ENCODE peak calls at places on chromosomes 7 and 10, in ten cellular contexts. A is caudate nucleus, D is prostate gland, Q is ovary, V is HepG2, U is suprapubic skin, Y is upper lobe of right lung, I is MM.1S, S is lung, R is spleen. Z is an unnamed sample.

GRCh38 chr7:24668922-24669635 is 88.2 kb downstream of the GSDME start:
- DNase-seq in A (no peak), D (no peak), Q (no peak), V (no peak), U (no peak), Y (no peak), I (no peak), S (no peak), R (no peak), Z (no peak)

GRCh38 chr7:137642467-137642866 is 204.3 kb downstream of the DGKI start:
- DNase-seq in A (no peak), D (no peak), Q (no peak), V (no peak), U (no peak), Y (no peak), I (no peak), S (no peak), R (no peak), Z (no peak)

GRCh38 chr7:155868955-155869783 is 56.9 kb upstream of the SHH start:
- DNase-seq in A (no peak), D (no peak), Q (no peak), V (no peak), U (peak), Y (no peak), I (no peak), S (no peak), R (peak), Z (no peak)

GRCh38 chr10:126158537-126158936 is 229.7 kb downstream of the ADAM12 start:
- DNase-seq in A (no peak), D (no peak), Q (no peak), V (no peak), U (no peak), Y (no peak), I (no peak), S (no peak), R (no peak), Z (no peak)

GRCh38 chr7:31875424-31875823 is 188.4 kb downstream of the PPP1R17 start:
- DNase-seq in A (no peak), D (no peak), Q (no peak), V (no peak), U (no peak), Y (no peak), I (no peak), S (no peak), R (no peak), Z (no peak)

GRCh38 chr7:99562832-99563231 is 4.4 kb downstream of the ZNF655 start:
- DNase-seq in A (no peak), D (no peak), Q (no peak), V (peak), U (no peak), Y (no peak), I (no peak), S (peak), R (no peak), Z (no peak)

GRCh38 chr7:50307368-50308012 is 3.0 kb downstream of the IKZF1 start:
- DNase-seq in A (no peak), D (no peak), Q (no peak), V (no peak), U (no peak), Y (no peak), I (peak), S (no peak), R (peak), Z (no peak)

GRCh38 chr7:25686493-25686892 is 458.2 kb upstream of the NPVF start:
- DNase-seq in A (no peak), D (no peak), Q (no peak), V (no peak), U (no peak), Y (no peak), I (no peak), S (no peak), R (no peak), Z (no peak)

DNA sequence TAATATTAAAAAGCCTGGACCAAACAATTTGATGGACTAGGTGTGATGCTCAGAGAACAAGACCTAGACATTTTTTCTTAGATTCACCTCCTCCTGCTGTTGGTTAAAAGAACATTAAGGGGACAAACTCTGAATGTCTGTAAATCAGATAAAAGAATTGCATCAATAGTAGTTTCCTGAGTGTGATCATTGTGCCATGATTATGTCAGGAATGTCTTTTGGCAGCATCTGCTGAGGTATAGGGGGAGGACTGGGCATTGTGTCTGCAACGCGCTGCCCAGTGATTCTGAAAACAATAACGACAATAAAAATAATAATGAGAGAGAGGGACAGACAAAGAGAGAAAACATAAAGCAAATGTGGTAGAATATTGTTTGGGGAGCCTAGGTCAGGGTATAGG is 6.9 kb downstream of the C7orf57 start:
- DNase-seq in A (no peak), D (no peak), Q (no peak), V (no peak), U (no peak), Y (no peak), I (no peak), S (no peak), R (no peak), Z (no peak)
- H3K27ac ChIP-seq in A (no peak), D (no peak), Q (no peak), V (no peak), U (no peak), Y (no peak), I (no peak), S (no peak), R (no peak), Z (no peak)

GRCh38 chr10:32205666-32206065 is 141.3 kb downstream of the EPC1 start:
- DNase-seq in A (no peak), D (no peak), Q (no peak), V (no peak), U (no peak), Y (no peak), I (no peak), S (no peak), R (no peak), Z (no peak)
- H3K27ac ChIP-seq in A (no peak), D (no peak), Q (no peak), V (no peak), U (no peak), Y (no peak), I (no peak), S (no peak), R (no peak), Z (no peak)

GRCh38 chr7:157683251-157684156 is 346.7 kb downstream of the DNAJB6 start:
- DNase-seq in A (no peak), D (no peak), Q (no peak), V (no peak), U (no peak), Y (peak), I (no peak), S (no peak), R (peak), Z (no peak)
- H3K27ac ChIP-seq in A (no peak), D (no peak), Q (no peak), V (no peak), U (no peak), Y (no peak), I (no peak), S (no peak), R (no peak), Z (no peak)

DNA sequence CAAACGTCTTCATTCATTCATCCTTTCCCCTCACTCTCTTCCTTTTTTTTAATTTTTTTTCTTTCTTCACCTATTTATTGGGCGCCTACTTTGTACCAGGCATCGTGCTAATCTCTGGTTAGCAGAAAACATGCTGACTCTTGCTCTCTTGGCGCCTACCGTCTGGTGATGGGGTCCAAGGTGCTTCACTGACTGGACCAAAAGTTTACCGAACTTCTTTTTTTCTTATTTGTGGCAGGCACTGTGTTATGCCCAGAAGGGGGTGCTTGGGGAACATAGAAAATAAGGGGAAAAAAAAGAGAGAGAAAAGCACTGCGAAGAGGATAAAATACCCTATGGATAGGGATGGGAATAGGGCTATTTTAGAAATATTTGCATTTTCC is 505 bp upstream of the FAM204A start:
- DNase-seq in A (no peak), D (no peak), Q (no peak), V (peak), U (no peak), Y (no peak), I (no peak), S (no peak), R (no peak), Z (no peak)
- H3K27ac ChIP-seq in A (no peak), D (peak), Q (no peak), V (no peak), U (no peak), Y (peak), I (no peak), S (peak), R (peak), Z (peak)

GRCh38 chr7:73829921-73830617 is 727 bp upstream of the CLDN4 start:
- DNase-seq in A (no peak), D (peak), Q (no peak), V (peak), U (no peak), Y (no peak), I (no peak), S (no peak), R (no peak), Z (no peak)

GRCh38 chr7:73828107-73828803 is 2.5 kb upstream of the CLDN4 start:
- DNase-seq in A (peak), D (peak), Q (no peak), V (peak), U (no peak), Y (no peak), I (no peak), S (no peak), R (no peak), Z (no peak)

GRCh38 chr7:73827568-73828106 is 3.2 kb upstream of the CLDN4 start:
- DNase-seq in A (peak), D (peak), Q (no peak), V (no peak), U (no peak), Y (peak), I (no peak), S (peak), R (no peak), Z (no peak)

GRCh38 chr7:73829505-73829904 is 1.3 kb upstream of the CLDN4 start:
- DNase-seq in A (no peak), D (no peak), Q (no peak), V (no peak), U (no peak), Y (no peak), I (no peak), S (no peak), R (no peak), Z (no peak)

GRCh38 chr7:73828972-73829371 is 1.8 kb upstream of the CLDN4 start:
- DNase-seq in A (no peak), D (no peak), Q (no peak), V (no peak), U (no peak), Y (no peak), I (no peak), S (no peak), R (no peak), Z (no peak)
- H3K27ac ChIP-seq in A (no peak), D (peak), Q (no peak), V (no peak), U (no peak), Y (peak), I (no peak), S (peak), R (no peak), Z (no peak)

GRCh38 chr7:12929416-12930140 is 242.1 kb downstream of the ARL4A start:
- DNase-seq in A (no peak), D (no peak), Q (no peak), V (no peak), U (no peak), Y (no peak), I (no peak), S (no peak), R (no peak), Z (no peak)

GRCh38 chr7:12921751-12922345 is 234.4 kb downstream of the ARL4A start:
- DNase-seq in A (no peak), D (no peak), Q (no peak), V (no peak), U (no peak), Y (no peak), I (no peak), S (no peak), R (no peak), Z (no peak)

GRCh38 chr7:12927635-12928434 is 240.4 kb downstream of the ARL4A start:
- DNase-seq in A (no peak), D (no peak), Q (no peak), V (no peak), U (no peak), Y (no peak), I (no peak), S (no peak), R (no peak), Z (no peak)

GRCh38 chr7:12926236-12926635 is 238.8 kb downstream of the ARL4A start:
- DNase-seq in A (no peak), D (no peak), Q (no peak), V (no peak), U (no peak), Y (no peak), I (no peak), S (no peak), R (no peak), Z (no peak)

DNA sequence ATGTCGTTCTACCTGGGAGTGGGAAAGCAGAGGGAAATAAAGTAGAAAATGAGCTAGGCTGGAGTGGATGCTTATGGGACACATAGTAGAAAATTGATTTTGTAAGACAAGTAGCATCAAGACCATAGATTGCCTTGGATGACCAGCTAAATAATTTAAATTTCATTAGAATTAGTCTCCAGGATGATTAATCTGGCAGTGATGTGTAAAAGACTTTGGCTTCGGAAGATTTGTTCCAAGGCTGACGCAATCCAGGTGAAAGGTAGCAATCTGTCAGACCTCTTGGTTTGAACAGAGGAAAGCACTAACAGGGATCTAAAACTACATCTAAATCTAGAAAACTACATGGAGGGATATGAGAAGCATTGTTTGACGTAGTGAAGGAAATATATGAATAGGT is 236.5 kb downstream of the ARL4A start:
- DNase-seq in A (no peak), D (no peak), Q (no peak), V (no peak), U (no peak), Y (no peak), I (no peak), S (no peak), R (no peak), Z (no peak)
- H3K27ac ChIP-seq in A (no peak), D (no peak), Q (no peak), V (no peak), U (no peak), Y (no peak), I (no peak), S (no peak), R (no peak), Z (no peak)

DNA sequence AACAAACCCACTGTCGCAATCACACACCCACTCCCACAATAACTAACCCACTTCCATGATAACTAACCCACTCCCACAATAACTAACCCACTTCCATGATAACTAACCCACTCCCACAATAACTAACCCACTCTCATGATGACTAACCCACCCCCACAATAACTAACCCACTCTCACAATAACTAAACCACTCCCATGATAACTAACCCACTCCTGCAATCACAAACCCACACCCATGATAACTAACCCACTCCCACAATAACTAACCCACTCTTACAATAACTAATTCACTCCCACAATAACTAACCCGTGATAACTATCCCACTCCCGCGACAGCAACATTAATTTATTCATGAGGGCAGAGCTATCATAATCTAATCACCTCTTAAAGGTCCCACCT is 105.8 kb downstream of the COL13A1 start:
- DNase-seq in A (no peak), D (no peak), Q (no peak), V (no peak), U (no peak), Y (no peak), I (no peak), S (no peak), R (no peak), Z (no peak)
- H3K27ac ChIP-seq in A (no peak), D (no peak), Q (no peak), V (no peak), U (no peak), Y (no peak), I (no peak), S (no peak), R (no peak), Z (no peak)

DNA sequence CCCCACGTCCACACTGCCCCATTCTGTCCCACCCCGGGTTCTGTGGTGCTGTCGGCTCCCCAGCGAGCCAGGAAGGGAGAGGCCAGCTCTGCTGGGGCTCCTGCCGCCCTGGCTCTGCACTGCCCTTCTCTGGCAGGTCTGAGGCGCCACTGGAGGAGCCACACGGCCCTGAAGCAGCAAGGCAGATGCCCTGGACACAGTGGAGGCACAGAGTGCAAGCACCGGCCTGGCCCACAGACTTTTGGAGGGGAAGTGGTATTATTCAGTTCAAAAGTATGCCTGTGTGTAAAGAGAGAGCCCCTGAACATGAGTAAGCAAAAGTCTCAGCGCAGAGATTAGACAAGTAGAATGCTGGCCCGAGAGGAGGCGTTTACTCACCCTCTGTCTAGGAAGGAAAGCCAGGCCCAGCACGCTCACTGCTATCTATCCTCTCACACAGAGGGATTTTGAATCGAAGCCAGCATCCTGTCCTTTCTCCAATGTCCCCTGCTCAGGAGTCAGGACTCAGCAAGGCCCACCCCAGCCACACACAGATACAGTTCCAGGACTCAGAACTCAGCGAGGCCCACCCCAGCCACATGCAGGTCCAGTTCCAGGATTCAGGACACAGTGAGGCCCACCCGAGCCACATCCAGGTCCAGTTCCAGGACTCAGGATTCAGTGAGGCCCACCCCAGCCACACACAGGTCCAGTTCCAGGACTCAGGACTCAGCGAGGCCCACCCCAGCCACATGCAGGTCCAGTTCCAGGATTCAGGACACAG is 115.0 kb downstream of the EGFR start:
- DNase-seq in A (no peak), D (no peak), Q (no peak), V (peak), U (peak), Y (peak), I (no peak), S (peak), R (no peak), Z (no peak)
- H3K27ac ChIP-seq in A (peak), D (no peak), Q (no peak), V (peak), U (peak), Y (peak), I (no peak), S (peak), R (no peak), Z (no peak)

GRCh38 chr7:97006146-97006950 is 995 bp downstream of the DLX6 start:
- DNase-seq in A (no peak), D (peak), Q (peak), V (peak), U (no peak), Y (no peak), I (peak), S (no peak), R (no peak), Z (no peak)

GRCh38 chr7:97004237-97004930 is 969 bp upstream of the DLX6 start:
- DNase-seq in A (no peak), D (no peak), Q (no peak), V (no peak), U (no peak), Y (no peak), I (peak), S (no peak), R (no peak), Z (no peak)

GRCh38 chr7:97005764-97006145 is 402 bp downstream of the DLX6 start:
- DNase-seq in A (no peak), D (no peak), Q (no peak), V (peak), U (no peak), Y (no peak), I (no peak), S (no peak), R (no peak), Z (no peak)

GRCh38 chr7:97003262-97004236 is 1.8 kb upstream of the DLX6 start:
- DNase-seq in A (no peak), D (no peak), Q (no peak), V (no peak), U (no peak), Y (peak), I (no peak), S (no peak), R (no peak), Z (no peak)

DNA sequence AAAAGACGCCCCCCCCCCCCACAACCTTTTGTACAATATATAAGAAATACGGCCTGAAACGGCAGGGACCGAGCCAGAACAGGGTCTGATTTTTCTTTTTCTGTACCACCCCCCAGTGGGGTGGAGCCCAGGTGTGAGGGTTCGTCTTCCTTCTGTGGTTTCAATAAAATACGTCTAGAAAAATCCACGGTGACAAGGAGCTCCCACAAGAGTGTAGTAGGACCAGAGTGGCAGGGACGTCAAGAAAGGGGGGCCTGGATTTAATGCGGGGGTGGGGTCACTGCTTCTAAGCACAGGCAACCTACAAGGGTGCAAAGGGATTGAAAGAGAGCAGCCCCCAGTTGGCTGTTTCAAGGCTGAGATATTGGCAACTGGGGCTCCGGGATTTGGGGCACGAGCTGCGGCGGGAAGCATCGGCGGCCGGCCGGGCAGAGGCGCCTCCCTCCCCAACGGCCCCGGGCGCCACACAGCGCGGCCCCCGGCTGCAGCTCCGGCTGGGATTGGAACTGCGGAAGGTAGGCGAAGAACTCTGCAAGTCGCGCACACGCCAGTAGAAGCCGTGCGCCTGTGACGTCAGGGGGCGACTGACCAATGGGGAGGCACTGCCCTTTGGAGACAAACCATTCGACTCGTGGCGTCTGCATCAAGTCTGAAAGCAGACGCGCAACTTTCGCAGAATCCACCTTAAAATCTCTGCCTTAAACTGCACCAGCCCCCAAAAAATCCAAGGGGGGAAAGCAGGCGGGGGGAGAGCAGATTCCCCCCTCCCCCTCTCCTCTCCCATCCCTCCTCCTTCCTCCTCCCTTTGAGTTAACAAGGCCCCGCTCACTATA is at the start of gene DLX6:
- DNase-seq in A (no peak), D (no peak), Q (peak), V (peak), U (no peak), Y (no peak), I (peak), S (no peak), R (no peak), Z (no peak)
- H3K27ac ChIP-seq in A (peak), D (no peak), Q (no peak), V (peak), U (no peak), Y (no peak), I (no peak), S (no peak), R (no peak), Z (no peak)

Z was measured in substantia nigra.